ENCODE peak calls at places on chromosomes 6 and 20, in four cellular contexts. B, Y, G and W are unnamed samples. For H3K27me3, the result is how much of the 10 kb centered on the place peaks cover.

GRCh38 chr6:15276036-15276435 is 30.2 kb downstream of the JARID2 start:
- DNase-seq in B (no peak), Y (no peak), G (no peak), W (no peak)

GRCh38 chr6:119497988-119498727 is 148.6 kb upstream of the MAN1A1 start:
- DNase-seq in B (no peak), Y (no peak), G (no peak), W (no peak)

GRCh38 chr6:164247106-164247505 is 832.6 kb downstream of the QKI start:
- DNase-seq in B (no peak), Y (no peak), G (peak), W (no peak)

GRCh38 chr6:162864901-162865300 is 137.1 kb downstream of the PACRG start:
- DNase-seq in B (no peak), Y (no peak), G (no peak), W (no peak)

GRCh38 chr6:56637640-56638039 is 5.0 kb downstream of the DST start:
- DNase-seq in B (no peak), Y (no peak), G (no peak), W (no peak)

GRCh38 chr6:90458353-90459224 is 128.3 kb downstream of the MAP3K7 start:
- DNase-seq in B (no peak), Y (peak), G (no peak), W (no peak)

GRCh38 chr20:8152183-8152582 is 20.1 kb downstream of the PLCB1 start:
- DNase-seq in B (no peak), Y (no peak), G (no peak), W (no peak)

GRCh38 chr6:147077251-147077650 is 127.0 kb upstream of the STXBP5 start:
- DNase-seq in B (no peak), Y (no peak), G (peak), W (no peak)

GRCh38 chr6:53961679-53962370 is 149.4 kb upstream of the MLIP start:
- DNase-seq in B (no peak), Y (no peak), G (no peak), W (no peak)

GRCh38 chr20:23254034-23254433 is 96.6 kb upstream of the NXT1 start:
- DNase-seq in B (no peak), Y (no peak), G (no peak), W (no peak)

GRCh38 chr20:4154958-4155411 is 139.6 kb upstream of the RNF24 start:
- DNase-seq in B (peak), Y (peak), G (no peak), W (no peak)

GRCh38 chr6:131937703-131938631 is 13.2 kb downstream of the CCN2 start:
- DNase-seq in B (no peak), Y (no peak), G (no peak), W (no peak)

GRCh38 chr6:108838101-108838717 is 10.0 kb upstream of the ARMC2 start:
- DNase-seq in B (no peak), Y (no peak), G (no peak), W (no peak)

GRCh38 chr6:145898376-145898775 is 65.8 kb downstream of the SHPRH start:
- DNase-seq in B (no peak), Y (no peak), G (no peak), W (no peak)

GRCh38 chr6:118320652-118321051 is 227.4 kb upstream of the PLN start:
- DNase-seq in B (no peak), Y (no peak), G (no peak), W (no peak)

GRCh38 chr6:50840112-50840813 is 21.6 kb downstream of the TFAP2B start:
- DNase-seq in B (no peak), Y (no peak), G (no peak), W (no peak)

GRCh38 chr6:13872681-13873080 is 52.1 kb upstream of the RNF182 start:
- DNase-seq in B (no peak), Y (no peak), G (no peak), W (no peak)

GRCh38 chr6:96436398-96436797 is 85.2 kb upstream of the UFL1 start:
- DNase-seq in B (no peak), Y (no peak), G (no peak), W (no peak)

GRCh38 chr6:54913211-54913610 is 66.6 kb downstream of the FAM83B start:
- DNase-seq in B (no peak), Y (no peak), G (no peak), W (no peak)

GRCh38 chr6:168147205-168147738 is 68.3 kb upstream of the FRMD1 start:
- DNase-seq in B (no peak), Y (no peak), G (no peak), W (no peak)

GRCh38 chr6:117540670-117541069 is 58.2 kb downstream of the DCBLD1 start:
- DNase-seq in B (no peak), Y (no peak), G (no peak), W (no peak)

GRCh38 chr20:33401922-33402369 is 627 bp upstream of the CDK5RAP1 start:
- DNase-seq in B (no peak), Y (no peak), G (no peak), W (no peak)

GRCh38 chr6:133710826-133711225 is 178.1 kb upstream of the TCF21 start:
- DNase-seq in B (no peak), Y (no peak), G (no peak), W (no peak)

GRCh38 chr20:47792021-47792618 is 6.8 kb upstream of the SULF2 start:
- DNase-seq in B (peak), Y (peak), G (no peak), W (peak)

GRCh38 chr6:133547136-133547535 is 306.0 kb downstream of the EYA4 start:
- DNase-seq in B (no peak), Y (no peak), G (no peak), W (no peak)

GRCh38 chr6:152976749-152977148 is 6.1 kb downstream of the FBXO5 start:
- DNase-seq in B (no peak), Y (no peak), G (no peak), W (no peak)

GRCh38 chr6:12163744-12164507 is 126.2 kb upstream of the EDN1 start:
- DNase-seq in B (no peak), Y (no peak), G (no peak), W (no peak)

GRCh38 chr6:52640170-52640569 is 30.7 kb upstream of the TMEM14A start:
- DNase-seq in B (no peak), Y (no peak), G (no peak), W (no peak)

GRCh38 chr6:160014869-160015182 is 45.9 kb downstream of the IGF2R start:
- DNase-seq in B (no peak), Y (no peak), G (no peak), W (no peak)

GRCh38 chr6:133241088-133241900 is at the start of gene EYA4:
- DNase-seq in B (no peak), Y (peak), G (no peak), W (no peak)

GRCh38 chr20:13546497-13547131 is 92.1 kb downstream of the TASP1 start:
- DNase-seq in B (peak), Y (peak), G (peak), W (peak)

GRCh38 chr6:99587792-99588191 is 18.8 kb upstream of the PRDM13 start:
- DNase-seq in B (no peak), Y (no peak), G (no peak), W (no peak)

GRCh38 chr6:99588618-99589289 is 17.9 kb upstream of the PRDM13 start:
- DNase-seq in B (peak), Y (no peak), G (no peak), W (no peak)

GRCh38 chr6:99590728-99591672 is 15.6 kb upstream of the PRDM13 start:
- DNase-seq in B (no peak), Y (no peak), G (no peak), W (no peak)

GRCh38 chr6:99589907-99590493 is 16.6 kb upstream of the PRDM13 start:
- DNase-seq in B (no peak), Y (no peak), G (no peak), W (no peak)

DNA sequence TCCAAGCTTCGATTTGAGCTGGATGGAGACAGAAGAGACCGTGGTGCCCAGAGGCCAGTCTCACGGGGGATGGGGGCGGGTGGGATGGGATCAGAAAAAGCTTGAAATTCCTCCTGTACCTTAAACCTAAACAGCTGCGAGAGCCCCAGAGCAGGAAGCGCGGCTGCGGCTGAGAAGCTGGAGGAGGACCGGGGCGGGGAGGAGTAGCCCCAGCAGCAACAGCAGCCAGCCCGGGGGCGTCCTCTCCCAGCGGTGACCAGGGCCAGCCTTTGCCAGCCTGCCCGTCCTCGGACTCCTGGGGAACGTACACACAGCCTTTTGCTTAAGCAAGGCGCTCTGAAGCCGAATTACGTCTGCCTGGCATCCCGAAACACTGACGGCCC is 17.4 kb upstream of the PRDM13 start:
- DNase-seq in B (no peak), Y (no peak), G (no peak), W (no peak)
- H3K4me3 ChIP-seq in B (no peak), Y (peak), G (peak), W (peak)

DNA sequence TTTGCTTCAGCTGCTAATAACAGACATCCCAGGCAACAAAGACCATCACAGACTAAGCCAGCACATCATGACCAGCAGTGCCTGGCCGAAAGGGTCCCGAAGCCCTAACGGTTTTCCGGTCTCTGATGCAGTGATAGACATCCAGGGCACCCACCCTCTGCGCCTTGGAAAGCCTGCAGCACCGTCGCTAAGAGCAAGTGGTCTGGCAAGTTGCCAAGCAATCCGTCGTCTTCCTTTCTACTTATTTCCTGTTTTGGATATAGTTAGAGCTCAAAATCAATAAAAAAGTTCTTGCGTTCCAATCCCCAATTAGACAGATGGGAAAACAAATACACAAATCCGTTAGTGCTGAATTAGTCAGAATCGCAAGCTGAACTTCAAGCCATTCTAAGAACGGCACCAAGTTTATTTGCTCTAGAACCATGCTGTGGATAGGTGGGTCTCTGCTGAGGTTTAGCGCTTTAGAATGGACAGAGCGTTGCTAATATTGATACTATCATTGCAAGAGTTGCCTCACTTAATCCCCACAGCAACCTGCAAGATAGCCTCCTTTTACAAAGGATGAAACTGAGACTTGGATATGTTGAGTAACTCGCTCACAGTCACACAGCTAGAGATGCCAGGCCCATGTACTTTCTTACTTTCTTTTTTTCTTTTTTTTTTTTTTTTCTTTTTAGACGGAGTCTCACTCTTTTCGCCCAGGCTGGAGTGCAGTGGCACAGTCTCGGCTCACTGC is 163.3 kb upstream of the SNX9 start:
- DNase-seq in B (no peak), Y (no peak), G (no peak), W (no peak)
- TF ChIP-seq CTCF in B (no peak), Y (no peak), G (no peak), W (no peak)

DNA sequence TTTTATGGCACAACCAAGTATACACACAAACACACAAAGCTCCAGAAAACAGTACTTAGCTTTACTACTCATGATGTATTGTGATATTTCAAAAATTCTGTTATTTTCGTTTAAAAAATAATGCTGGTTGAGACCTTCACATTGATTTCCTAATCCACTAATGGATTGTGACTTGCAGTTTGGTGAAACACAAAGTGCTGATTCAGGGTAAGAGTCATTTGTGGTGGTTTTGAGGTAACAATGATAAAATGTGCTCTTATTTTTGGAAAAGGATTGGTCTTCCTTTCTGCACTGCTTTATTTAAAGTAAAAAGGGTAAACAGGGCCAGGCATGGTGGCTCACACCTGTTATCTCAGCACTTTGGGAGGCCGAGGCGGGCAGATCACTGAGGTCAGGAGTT is 1.9 kb downstream of the AAR2 start:
- DNase-seq in B (no peak), Y (no peak), G (no peak), W (no peak)
- H3K27me3 ChIP-seq in B (under half), Y (under half), G (under half), W (under half)

GRCh38 chr6:137638926-137639706 is 144.9 kb upstream of the OLIG3 start:
- DNase-seq in B (no peak), Y (no peak), G (no peak), W (no peak)
- H3K4me3 ChIP-seq in B (no peak), Y (no peak), G (no peak), W (no peak)

GRCh38 chr6:154301086-154301625 is 55.4 kb downstream of the IPCEF1 start:
- DNase-seq in B (no peak), Y (no peak), G (no peak), W (no peak)

GRCh38 chr6:154297711-154298110 is 58.9 kb downstream of the IPCEF1 start:
- DNase-seq in B (no peak), Y (no peak), G (no peak), W (no peak)

GRCh38 chr6:154306696-154307095 is 49.9 kb downstream of the IPCEF1 start:
- DNase-seq in B (no peak), Y (no peak), G (no peak), W (no peak)

GRCh38 chr6:154298297-154298696 is 58.3 kb downstream of the IPCEF1 start:
- DNase-seq in B (no peak), Y (no peak), G (no peak), W (no peak)

GRCh38 chr6:154302111-154302752 is 54.4 kb downstream of the IPCEF1 start:
- DNase-seq in B (peak), Y (no peak), G (no peak), W (peak)
- TF ChIP-seq CTCF in B (no peak), Y (no peak), G (no peak), W (no peak)

DNA sequence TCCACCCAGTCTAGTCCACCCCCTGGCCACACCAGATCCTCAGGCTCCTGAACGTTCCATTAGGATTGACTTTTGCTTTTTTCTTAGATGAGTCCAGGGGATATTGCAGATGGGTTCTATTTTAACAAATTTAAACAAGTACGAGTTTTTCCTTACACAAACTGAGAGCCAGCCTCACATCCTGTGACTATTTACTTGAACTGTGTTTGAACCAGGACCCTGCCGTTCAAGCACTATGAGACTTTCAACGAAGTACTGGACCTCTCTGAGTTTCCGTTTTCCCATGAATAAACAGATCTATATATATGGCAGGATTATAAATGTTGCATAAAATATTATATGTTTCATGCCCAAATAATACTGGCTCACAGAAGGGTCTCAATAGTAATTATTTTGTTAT is 1.4 kb upstream of the METTL24 start:
- DNase-seq in B (no peak), Y (no peak), G (no peak), W (no peak)
- H3K27me3 ChIP-seq in B (under half), Y (under half), G (under half), W (under half)

GRCh38 chr6:21597243-21597682 is 3.7 kb downstream of the SOX4 start:
- DNase-seq in B (no peak), Y (no peak), G (no peak), W (no peak)
- H3K4me3 ChIP-seq in B (peak), Y (peak), G (peak), W (peak)

GRCh38 chr20:9349256-9349655 is 165.1 kb upstream of the LAMP5 start:
- DNase-seq in B (no peak), Y (no peak), G (no peak), W (no peak)

GRCh38 chr20:9354579-9354978 is 159.8 kb upstream of the LAMP5 start:
- DNase-seq in B (no peak), Y (no peak), G (no peak), W (no peak)

GRCh38 chr20:9352740-9353139 is 161.7 kb upstream of the LAMP5 start:
- DNase-seq in B (no peak), Y (no peak), G (no peak), W (no peak)

GRCh38 chr20:9353916-9354276 is 160.5 kb upstream of the LAMP5 start:
- DNase-seq in B (no peak), Y (no peak), G (no peak), W (no peak)

GRCh38 chr20:9353180-9353915 is 161.0 kb upstream of the LAMP5 start:
- DNase-seq in B (no peak), Y (no peak), G (no peak), W (no peak)
- TF ChIP-seq CTCF in B (no peak), Y (peak), G (no peak), W (peak)

GRCh38 chr6:6516643-6517042 is 71.9 kb upstream of the LY86 start:
- DNase-seq in B (no peak), Y (peak), G (peak), W (no peak)

GRCh38 chr6:6519028-6519427 is 69.5 kb upstream of the LY86 start:
- DNase-seq in B (no peak), Y (no peak), G (no peak), W (no peak)

GRCh38 chr6:6518627-6519026 is 69.9 kb upstream of the LY86 start:
- DNase-seq in B (no peak), Y (no peak), G (no peak), W (no peak)

GRCh38 chr6:6515691-6516607 is 72.6 kb upstream of the LY86 start:
- DNase-seq in B (no peak), Y (no peak), G (no peak), W (no peak)

GRCh38 chr6:6517059-6517458 is 71.5 kb upstream of the LY86 start:
- DNase-seq in B (no peak), Y (no peak), G (no peak), W (no peak)
- H3K27me3 ChIP-seq in B (under half), Y (under half), G (under half), W (under half)

GRCh38 chr6:137707590-137708360 is 159.3 kb upstream of the TNFAIP3 start:
- DNase-seq in B (peak), Y (peak), G (no peak), W (no peak)
- H3K4me3 ChIP-seq in B (no peak), Y (peak), G (peak), W (no peak)